ENCODE peak calls at places on chromosomes 7 and 10, in eight cellular contexts. One of them, this sample, is unnamed.

GRCh38 chr7:74226633-74227032 is 16.8 kb downstream of the LAT2 start:
- DNase-seq in GM23248: no peak
- DNase-seq in astrocyte of the spinal cord: no peak
- DNase-seq in cardiac muscle cell: no peak
- DNase-seq in GM12865: no peak
- DNase-seq in substantia nigra: peak
- DNase-seq in B cell: no peak
- DNase-seq in fibroblast of lung: no peak
- DNase-seq in this sample: no peak

GRCh38 chr7:16587785-16588184 is 57.8 kb downstream of the ANKMY2 start:
- DNase-seq in substantia nigra: no peak
- DNase-seq in B cell: no peak
- DNase-seq in GM23248: no peak
- DNase-seq in GM12865: no peak
- DNase-seq in fibroblast of lung: no peak
- DNase-seq in cardiac muscle cell: no peak
- DNase-seq in astrocyte of the spinal cord: no peak
- DNase-seq in this sample: no peak

GRCh38 chr10:69089638-69090599 is 2.0 kb downstream of the SRGN start:
- DNase-seq in B cell: no peak
- DNase-seq in astrocyte of the spinal cord: peak
- DNase-seq in fibroblast of lung: peak
- DNase-seq in cardiac muscle cell: peak
- DNase-seq in GM12865: peak
- DNase-seq in substantia nigra: peak
- DNase-seq in GM23248: no peak
- DNase-seq in this sample: peak

GRCh38 chr7:146503844-146504243 is 387.2 kb downstream of the CNTNAP2 start:
- DNase-seq in GM12865: no peak
- DNase-seq in B cell: no peak
- DNase-seq in cardiac muscle cell: no peak
- DNase-seq in astrocyte of the spinal cord: no peak
- DNase-seq in substantia nigra: no peak
- DNase-seq in GM23248: no peak
- DNase-seq in fibroblast of lung: no peak
- DNase-seq in this sample: no peak

GRCh38 chr10:7971949-7972348 is 82.5 kb upstream of the GATA3 start:
- DNase-seq in cardiac muscle cell: no peak
- DNase-seq in substantia nigra: no peak
- DNase-seq in fibroblast of lung: no peak
- DNase-seq in GM23248: no peak
- DNase-seq in astrocyte of the spinal cord: no peak
- DNase-seq in GM12865: no peak
- DNase-seq in B cell: no peak
- DNase-seq in this sample: no peak

GRCh38 chr7:69450436-69450835 is 147.8 kb upstream of the AUTS2 start:
- DNase-seq in GM12865: no peak
- DNase-seq in substantia nigra: no peak
- DNase-seq in B cell: no peak
- DNase-seq in astrocyte of the spinal cord: no peak
- DNase-seq in fibroblast of lung: no peak
- DNase-seq in GM23248: no peak
- DNase-seq in cardiac muscle cell: no peak
- DNase-seq in this sample: no peak

GRCh38 chr7:169165-169853 is 23.1 kb upstream of the FAM20C start:
- DNase-seq in GM12865: no peak
- DNase-seq in cardiac muscle cell: no peak
- DNase-seq in B cell: no peak
- DNase-seq in astrocyte of the spinal cord: no peak
- DNase-seq in GM23248: no peak
- DNase-seq in fibroblast of lung: no peak
- DNase-seq in substantia nigra: no peak
- DNase-seq in this sample: no peak

GRCh38 chr7:80374321-80374720 is 137.5 kb downstream of the GNAT3 start:
- DNase-seq in cardiac muscle cell: no peak
- DNase-seq in GM23248: no peak
- DNase-seq in substantia nigra: no peak
- DNase-seq in astrocyte of the spinal cord: no peak
- DNase-seq in fibroblast of lung: no peak
- DNase-seq in GM12865: no peak
- DNase-seq in B cell: no peak
- DNase-seq in this sample: no peak

GRCh38 chr10:3455385-3456334 is 283.1 kb upstream of the PITRM1 start:
- DNase-seq in astrocyte of the spinal cord: peak
- DNase-seq in B cell: no peak
- DNase-seq in substantia nigra: no peak
- DNase-seq in fibroblast of lung: peak
- DNase-seq in GM23248: no peak
- DNase-seq in GM12865: no peak
- DNase-seq in cardiac muscle cell: peak
- DNase-seq in this sample: no peak

GRCh38 chr7:74143383-74143782 is 30.8 kb upstream of the EIF4H start:
- DNase-seq in substantia nigra: no peak
- DNase-seq in B cell: no peak
- DNase-seq in cardiac muscle cell: no peak
- DNase-seq in GM12865: no peak
- DNase-seq in astrocyte of the spinal cord: no peak
- DNase-seq in fibroblast of lung: no peak
- DNase-seq in GM23248: no peak
- DNase-seq in this sample: no peak

GRCh38 chr10:100909506-100910260 is 3.1 kb upstream of the SLF2 start:
- DNase-seq in substantia nigra: no peak
- DNase-seq in GM12865: no peak
- DNase-seq in GM23248: no peak
- DNase-seq in astrocyte of the spinal cord: no peak
- DNase-seq in cardiac muscle cell: peak
- DNase-seq in B cell: no peak
- DNase-seq in fibroblast of lung: no peak
- DNase-seq in this sample: no peak

GRCh38 chr7:124655990-124656389 is 109.6 kb downstream of the GPR37 start:
- DNase-seq in B cell: no peak
- DNase-seq in substantia nigra: no peak
- DNase-seq in GM12865: no peak
- DNase-seq in fibroblast of lung: no peak
- DNase-seq in astrocyte of the spinal cord: no peak
- DNase-seq in GM23248: no peak
- DNase-seq in cardiac muscle cell: no peak
- DNase-seq in this sample: no peak